ENCODE peak calls at places on chromosome 11, in six cellular contexts. V is brain microvascular endothelial cell, W is mammary epithelial cell, G is endothelial cell of umbilical vein, Y is K562, K is lower leg skin. D is an unnamed sample.

GRCh38 chr11:86558219-86558618 is 114.2 kb downstream of the ME3 start:
- DNase-seq in V (no peak), W (peak), G (peak), Y (no peak), K (no peak), D (no peak)

GRCh38 chr11:27076121-27076589 is 35.5 kb downstream of the BBOX1 start:
- DNase-seq in V (peak), W (no peak), G (no peak), Y (no peak), K (no peak), D (no peak)

GRCh38 chr11:111730871-111731591 is 35.2 kb downstream of the PPP2R1B start:
- DNase-seq in V (peak), W (peak), G (no peak), Y (no peak), K (peak), D (no peak)

GRCh38 chr11:8206251-8207079 is 37.6 kb upstream of the RIC3 start:
- DNase-seq in V (no peak), W (no peak), G (peak), Y (peak), K (peak), D (no peak)

GRCh38 chr11:126102436-126102894 is 39.8 kb upstream of the CDON start:
- DNase-seq in V (no peak), W (no peak), G (no peak), Y (peak), K (no peak), D (no peak)

GRCh38 chr11:69297225-69297925 is 3.4 kb downstream of the MYEOV start:
- DNase-seq in V (peak), W (peak), G (peak), Y (peak), K (peak), D (peak)

GRCh38 chr11:64897381-64898075 is 19.1 kb upstream of the EHD1 start:
- DNase-seq in V (no peak), W (no peak), G (no peak), Y (no peak), K (no peak), D (no peak)

GRCh38 chr11:61827573-61828378 is at the start of gene FADS2:
- DNase-seq in V (peak), W (peak), G (peak), Y (no peak), K (peak), D (peak)

GRCh38 chr11:128881221-128881620 is 9.9 kb upstream of the KCNJ5 start:
- DNase-seq in V (no peak), W (no peak), G (no peak), Y (no peak), K (no peak), D (no peak)
- TF ChIP-seq CTCF in V (no peak), W (no peak), G (no peak), Y (no peak), K (no peak), D (no peak)

GRCh38 chr11:66013762-66014100 is 1.9 kb downstream of the CST6 start:
- DNase-seq in V (no peak), W (no peak), G (no peak), Y (no peak), K (no peak), D (no peak)

GRCh38 chr11:66011239-66011784 is 496 bp upstream of the CST6 start:
- DNase-seq in V (peak), W (peak), G (no peak), Y (no peak), K (no peak), D (no peak)

GRCh38 chr11:66011785-66012303 is at the start of gene CST6:
- DNase-seq in V (no peak), W (no peak), G (no peak), Y (no peak), K (no peak), D (no peak)

GRCh38 chr11:66012946-66013761 is 1.3 kb downstream of the CST6 start:
- DNase-seq in V (no peak), W (peak), G (no peak), Y (peak), K (no peak), D (no peak)

DNA sequence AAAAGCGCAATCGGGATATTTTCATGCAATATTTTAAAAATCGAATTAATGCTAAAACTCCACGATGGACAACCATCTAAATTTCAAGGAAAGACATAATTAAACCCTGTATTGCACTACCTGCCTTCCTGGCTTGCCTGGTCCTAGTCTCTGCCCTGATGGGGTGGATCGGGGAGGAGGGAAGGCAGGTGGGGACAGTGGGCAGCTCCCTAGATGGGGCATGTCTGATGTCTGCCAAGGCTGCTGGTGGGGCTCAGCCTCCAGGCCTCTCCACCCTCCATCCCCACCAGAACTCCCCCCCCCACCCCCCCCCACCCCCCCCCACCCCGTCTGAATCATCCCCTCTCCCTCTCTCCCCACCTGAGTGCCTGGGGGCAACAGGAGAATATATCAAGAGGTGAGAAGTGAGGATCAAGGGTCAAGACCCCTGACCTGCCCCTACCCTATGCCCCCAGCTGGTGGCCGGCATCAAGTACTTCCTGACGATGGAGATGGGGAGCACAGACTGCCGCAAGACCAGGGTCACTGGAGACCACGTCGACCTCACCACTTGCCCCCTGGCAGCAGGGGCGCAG is 650 bp downstream of the CST6 start:
- DNase-seq in V (no peak), W (no peak), G (no peak), Y (no peak), K (no peak), D (no peak)
- H3K4me3 ChIP-seq in V (no peak), W (no peak), G (no peak), Y (no peak), K (no peak), D (no peak)

GRCh38 chr11:72787262-72788104 is 6.4 kb downstream of the STARD10 start:
- DNase-seq in V (no peak), W (no peak), G (no peak), Y (peak), K (no peak), D (no peak)
- TF ChIP-seq CTCF in V (peak), W (no peak), G (no peak), Y (peak), K (no peak), D (peak)

GRCh38 chr11:128891410-128891861 is 280 bp downstream of the KCNJ5 start:
- DNase-seq in V (no peak), W (peak), G (no peak), Y (no peak), K (no peak), D (no peak)

GRCh38 chr11:128889657-128890213 is 1.4 kb upstream of the KCNJ5 start:
- DNase-seq in V (no peak), W (no peak), G (no peak), Y (no peak), K (no peak), D (no peak)

GRCh38 chr11:128891912-128892398 is 799 bp downstream of the KCNJ5 start:
- DNase-seq in V (no peak), W (no peak), G (no peak), Y (no peak), K (no peak), D (no peak)

GRCh38 chr11:128890543-128891409 is at the start of gene KCNJ5:
- DNase-seq in V (no peak), W (peak), G (no peak), Y (no peak), K (no peak), D (no peak)

GRCh38 chr11:128890216-128890542 is 977 bp upstream of the KCNJ5 start:
- DNase-seq in V (no peak), W (no peak), G (no peak), Y (no peak), K (no peak), D (no peak)
- H3K4me3 ChIP-seq in V (peak), W (peak), G (no peak), Y (no peak), K (no peak), D (no peak)

DNA sequence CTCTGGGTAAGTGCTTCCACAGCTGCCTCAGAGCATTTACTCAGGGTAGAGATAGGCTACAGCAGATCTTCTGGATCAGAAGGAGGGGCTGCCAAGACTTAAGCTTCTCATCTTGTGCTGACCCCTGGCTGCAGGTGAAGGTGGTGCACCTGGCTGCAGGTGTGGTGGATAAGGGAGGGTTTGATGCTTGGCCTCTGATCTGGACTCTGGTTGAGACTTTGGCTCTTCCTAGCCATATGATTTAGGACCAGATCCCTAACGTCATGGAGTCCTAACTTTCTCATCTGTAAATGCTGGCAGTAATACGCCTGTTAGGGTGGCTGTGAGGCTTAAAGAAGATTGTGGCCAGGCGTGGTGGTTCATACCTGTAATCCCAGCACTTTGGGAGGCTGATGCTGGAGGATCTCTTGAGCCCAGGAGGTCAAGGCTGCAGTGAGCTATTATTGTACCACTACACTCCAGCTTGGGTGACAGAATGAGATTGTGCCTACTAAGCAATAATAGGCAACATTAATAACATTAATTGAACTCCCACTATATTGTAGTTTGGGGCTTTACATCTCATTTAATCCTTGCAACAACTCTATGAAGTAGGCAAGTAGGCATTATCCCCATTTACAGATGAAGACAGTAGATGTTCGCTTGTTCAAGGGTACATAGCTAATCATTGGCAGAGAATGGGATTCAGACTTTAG is 10.7 kb downstream of the DTX4 start:
- DNase-seq in V (no peak), W (peak), G (no peak), Y (peak), K (no peak), D (no peak)
- TF ChIP-seq CTCF in V (peak), W (peak), G (no peak), Y (peak), K (no peak), D (peak)

GRCh38 chr11:119446434-119446833 is 23.5 kb upstream of the THY1 start:
- DNase-seq in V (no peak), W (no peak), G (no peak), Y (no peak), K (no peak), D (no peak)
- H3K4me3 ChIP-seq in V (no peak), W (no peak), G (no peak), Y (no peak), K (no peak), D (no peak)

GRCh38 chr11:84549221-84549620 is 1077.9 kb downstream of the DLG2 start:
- DNase-seq in V (no peak), W (no peak), G (no peak), Y (no peak), K (no peak), D (peak)

GRCh38 chr11:84541711-84542340 is 1085.3 kb downstream of the DLG2 start:
- DNase-seq in V (peak), W (no peak), G (no peak), Y (no peak), K (no peak), D (no peak)

GRCh38 chr11:84543367-84544159 is 1083.6 kb downstream of the DLG2 start:
- DNase-seq in V (no peak), W (no peak), G (no peak), Y (no peak), K (no peak), D (no peak)
- TF ChIP-seq CTCF in V (no peak), W (no peak), G (no peak), Y (no peak), K (no peak), D (no peak)

DNA sequence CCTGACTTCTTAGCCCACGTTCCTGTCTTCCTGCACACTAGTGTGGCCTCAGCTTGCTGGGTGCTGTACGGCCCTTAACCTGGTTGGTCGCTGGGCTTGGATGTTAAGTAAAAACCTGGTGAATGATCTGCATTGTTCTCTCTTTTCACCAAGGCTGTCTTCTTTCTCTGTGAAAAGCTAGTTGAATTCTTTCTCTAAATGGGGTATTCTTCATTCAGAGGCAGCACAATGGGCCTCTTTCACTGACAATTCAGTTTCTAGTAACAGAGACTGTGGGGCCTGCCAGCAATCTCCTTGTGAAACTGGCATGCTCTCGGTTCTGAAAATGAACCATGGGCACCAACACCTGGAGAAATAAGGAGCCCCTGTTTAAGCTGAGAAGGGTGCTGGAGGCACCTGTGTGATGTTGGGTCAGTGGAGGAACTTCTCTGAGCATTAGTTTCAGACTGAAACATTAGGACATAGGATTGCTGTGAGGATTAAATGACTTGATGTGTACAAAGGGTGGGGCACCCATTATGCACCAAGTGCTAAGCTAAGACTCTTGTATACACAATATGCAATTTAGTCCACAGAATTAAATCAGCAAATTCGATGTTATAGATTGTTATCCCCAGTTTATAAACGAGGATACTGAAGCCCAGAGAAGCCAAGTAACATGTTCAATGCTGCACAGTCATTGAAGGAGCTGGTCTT is 33.1 kb upstream of the ELF5 start:
- DNase-seq in V (no peak), W (peak), G (no peak), Y (no peak), K (peak), D (no peak)
- H3K4me3 ChIP-seq in V (no peak), W (no peak), G (no peak), Y (no peak), K (no peak), D (no peak)

DNA sequence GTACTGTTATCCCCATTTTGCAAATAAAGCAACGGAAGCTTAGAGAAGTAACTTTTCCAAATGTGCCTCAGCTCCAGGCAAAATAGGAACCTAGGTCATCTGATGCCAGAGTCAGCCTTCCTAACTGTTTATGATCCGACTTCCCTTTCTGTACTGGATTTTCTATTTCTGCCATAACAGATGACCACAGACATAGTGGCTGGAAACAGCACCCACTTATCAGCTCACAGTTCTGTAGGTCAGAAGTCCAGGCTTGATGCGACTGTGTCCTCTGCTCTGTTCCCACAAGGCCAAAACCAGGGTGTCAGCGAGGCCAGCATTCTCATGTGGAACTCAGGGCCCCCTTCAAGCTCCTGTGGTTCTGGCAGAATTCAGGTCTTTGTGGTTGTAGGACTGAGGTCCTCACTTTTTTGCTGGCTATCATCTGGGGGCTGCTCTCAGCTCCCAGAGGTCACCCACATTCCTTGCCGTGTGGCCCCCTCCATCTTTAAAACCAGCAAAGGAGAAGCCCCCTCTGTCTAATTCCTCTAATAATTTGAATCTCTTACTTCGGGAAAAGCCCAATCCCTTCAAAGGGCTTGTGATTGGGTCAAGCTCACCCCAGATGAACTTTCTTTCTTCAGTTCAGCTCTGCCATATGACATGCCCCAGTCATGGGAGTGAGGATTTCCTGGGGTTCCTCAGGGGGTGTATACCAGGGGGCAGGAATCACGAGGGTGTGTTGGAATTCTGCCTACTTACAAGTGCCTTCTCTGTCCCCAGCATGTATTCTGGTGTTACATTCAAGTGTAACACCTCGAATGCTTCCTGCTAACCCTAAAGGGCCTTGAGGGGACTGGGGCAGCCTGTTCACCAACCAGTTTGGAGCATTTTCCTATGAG is 15.3 kb downstream of the KCNJ5 start:
- DNase-seq in V (no peak), W (no peak), G (no peak), Y (no peak), K (no peak), D (no peak)
- TF ChIP-seq CTCF in V (no peak), W (no peak), G (no peak), Y (no peak), K (no peak), D (no peak)

DNA sequence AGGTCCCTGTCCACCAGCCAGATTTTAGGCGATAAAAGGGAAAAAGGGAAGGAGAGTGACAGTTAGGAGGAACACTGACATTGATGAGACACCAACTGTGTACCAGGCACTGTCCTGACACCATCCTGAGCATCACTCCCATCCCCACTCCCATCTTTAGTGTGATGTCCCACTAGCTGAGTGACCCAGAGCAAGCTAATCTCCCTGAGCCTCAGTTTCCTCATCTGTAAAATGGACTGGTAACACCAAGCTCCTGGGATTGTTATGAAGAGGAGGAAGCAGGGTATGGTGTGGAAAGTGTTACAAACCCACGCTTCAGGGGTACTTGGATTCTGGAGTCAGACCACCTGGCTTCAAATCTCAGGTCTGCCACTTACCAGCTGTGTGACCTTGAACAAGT is 8.5 kb upstream of the P2RY6 start:
- DNase-seq in V (no peak), W (no peak), G (no peak), Y (no peak), K (no peak), D (no peak)
- H3K4me3 ChIP-seq in V (no peak), W (no peak), G (no peak), Y (no peak), K (no peak), D (no peak)